ENCODE peak calls at places on chromosomes 6 and 20, in six cellular contexts. K, S, Q, M, B and E are unnamed samples.

GRCh38 chr20:60001027-60001567 is 42.9 kb downstream of the CDH26 start:
- DNase-seq in K (no peak), S (no peak), Q (no peak), M (no peak), B (no peak), E (no peak)

GRCh38 chr20:42483694-42484303 is 705.9 kb downstream of the PTPRT start:
- DNase-seq in K (no peak), S (peak), Q (no peak), M (no peak), B (no peak), E (no peak)

GRCh38 chr6:125197795-125198269 is 44.3 kb downstream of the TPD52L1 start:
- DNase-seq in K (no peak), S (peak), Q (peak), M (peak), B (peak), E (no peak)

GRCh38 chr6:25547797-25548196 is 104.2 kb upstream of the SCGN start:
- DNase-seq in K (no peak), S (no peak), Q (no peak), M (no peak), B (no peak), E (no peak)

GRCh38 chr6:156269751-156270369 is 507.3 kb upstream of the ARID1B start:
- DNase-seq in K (no peak), S (no peak), Q (no peak), M (no peak), B (no peak), E (no peak)

GRCh38 chr6:89520730-89521129 is 87.8 kb downstream of the ANKRD6 start:
- DNase-seq in K (no peak), S (no peak), Q (no peak), M (no peak), B (no peak), E (no peak)

GRCh38 chr20:19785886-19786285 is 27.8 kb downstream of the RIN2 start:
- DNase-seq in K (no peak), S (no peak), Q (no peak), M (no peak), B (no peak), E (no peak)

GRCh38 chr6:130681028-130681427 is 146.2 kb upstream of the SMLR1 start:
- DNase-seq in K (no peak), S (no peak), Q (no peak), M (no peak), B (no peak), E (peak)

GRCh38 chr20:10263385-10264165 is 44.9 kb downstream of the SNAP25 start:
- DNase-seq in K (no peak), S (no peak), Q (no peak), M (no peak), B (no peak), E (no peak)

GRCh38 chr6:67909354-67909753 is 725.7 kb upstream of the ADGRB3 start:
- DNase-seq in K (no peak), S (no peak), Q (no peak), M (no peak), B (no peak), E (no peak)

GRCh38 chr20:11368965-11369711 is 548.6 kb upstream of the BTBD3 start:
- DNase-seq in K (no peak), S (no peak), Q (no peak), M (no peak), B (no peak), E (no peak)

GRCh38 chr6:129440691-129441090 is 269.3 kb downstream of the ARHGAP18 start:
- DNase-seq in K (no peak), S (no peak), Q (no peak), M (no peak), B (no peak), E (peak)

GRCh38 chr20:62062661-62063600 is 2.8 kb downstream of the TAF4 start:
- DNase-seq in K (no peak), S (no peak), Q (no peak), M (no peak), B (no peak), E (no peak)

GRCh38 chr6:125835221-125835744 is 44.5 kb downstream of the NCOA7 start:
- DNase-seq in K (no peak), S (no peak), Q (no peak), M (no peak), B (no peak), E (peak)

GRCh38 chr6:27584326-27584725 is 111.4 kb upstream of the ZNF184 start:
- DNase-seq in K (no peak), S (no peak), Q (no peak), M (no peak), B (no peak), E (no peak)

GRCh38 chr6:168129292-168130167 is 50.5 kb upstream of the FRMD1 start:
- DNase-seq in K (no peak), S (no peak), Q (no peak), M (no peak), B (no peak), E (no peak)

GRCh38 chr6:142395768-142396231 is 94.0 kb downstream of the ADGRG6 start:
- DNase-seq in K (no peak), S (no peak), Q (no peak), M (no peak), B (no peak), E (no peak)

GRCh38 chr20:49889245-49889942 is 25.9 kb downstream of the SPATA2 start:
- DNase-seq in K (no peak), S (no peak), Q (no peak), M (no peak), B (no peak), E (no peak)

GRCh38 chr20:34111057-34111711 is 859 bp downstream of the EIF2S2 start:
- DNase-seq in K (no peak), S (peak), Q (no peak), M (no peak), B (peak), E (peak)

GRCh38 chr6:155188707-155189496 is 74.9 kb upstream of the CLDN20 start:
- DNase-seq in K (no peak), S (no peak), Q (no peak), M (no peak), B (no peak), E (peak)

GRCh38 chr20:62405108-62405980 is 1.7 kb downstream of the CABLES2 start:
- DNase-seq in K (no peak), S (peak), Q (peak), M (no peak), B (peak), E (no peak)

GRCh38 chr6:90460067-90460466 is 126.8 kb downstream of the MAP3K7 start:
- DNase-seq in K (no peak), S (no peak), Q (no peak), M (no peak), B (no peak), E (no peak)

GRCh38 chr6:18343741-18344140 is 43.4 kb upstream of the RNF144B start:
- DNase-seq in K (no peak), S (no peak), Q (no peak), M (no peak), B (no peak), E (no peak)

GRCh38 chr6:111256646-111257045 is 169.3 kb downstream of the SLC16A10 start:
- DNase-seq in K (no peak), S (no peak), Q (no peak), M (no peak), B (no peak), E (no peak)

GRCh38 chr20:20075032-20075431 is 22.7 kb downstream of the CFAP61 start:
- DNase-seq in K (no peak), S (no peak), Q (no peak), M (no peak), B (no peak), E (no peak)

GRCh38 chr6:140977425-140977824 is 1155.3 kb upstream of the GJE1 start:
- DNase-seq in K (no peak), S (no peak), Q (no peak), M (no peak), B (no peak), E (no peak)

GRCh38 chr6:121608270-121608669 is 172.8 kb downstream of the GJA1 start:
- DNase-seq in K (no peak), S (no peak), Q (no peak), M (no peak), B (no peak), E (no peak)

GRCh38 chr6:29230666-29231065 is 60.0 kb downstream of the OR2J2 start:
- DNase-seq in K (no peak), S (no peak), Q (no peak), M (no peak), B (no peak), E (no peak)

GRCh38 chr20:19012671-19013070 is 199.1 kb downstream of the SCP2D1 start:
- DNase-seq in K (no peak), S (no peak), Q (no peak), M (no peak), B (no peak), E (no peak)

GRCh38 chr6:12769556-12770255 is 53.1 kb downstream of the PHACTR1 start:
- DNase-seq in K (no peak), S (no peak), Q (no peak), M (no peak), B (no peak), E (no peak)

GRCh38 chr6:110852769-110853168 is 21.8 kb upstream of the AMD1 start:
- DNase-seq in K (no peak), S (no peak), Q (no peak), M (no peak), B (no peak), E (no peak)

GRCh38 chr20:1734269-1734858 is 76.8 kb upstream of the SIRPG start:
- DNase-seq in K (no peak), S (no peak), Q (no peak), M (no peak), B (no peak), E (no peak)
- TF ChIP-seq CTCF in K (peak), S (no peak), Q (peak), M (no peak), B (no peak), E (no peak)

GRCh38 chr6:112781236-112781635 is 434.1 kb downstream of the RFPL4B start:
- DNase-seq in K (no peak), S (peak), Q (no peak), M (no peak), B (peak), E (no peak)

GRCh38 chr6:112785408-112785807 is 438.3 kb downstream of the RFPL4B start:
- DNase-seq in K (no peak), S (no peak), Q (no peak), M (no peak), B (no peak), E (no peak)

DNA sequence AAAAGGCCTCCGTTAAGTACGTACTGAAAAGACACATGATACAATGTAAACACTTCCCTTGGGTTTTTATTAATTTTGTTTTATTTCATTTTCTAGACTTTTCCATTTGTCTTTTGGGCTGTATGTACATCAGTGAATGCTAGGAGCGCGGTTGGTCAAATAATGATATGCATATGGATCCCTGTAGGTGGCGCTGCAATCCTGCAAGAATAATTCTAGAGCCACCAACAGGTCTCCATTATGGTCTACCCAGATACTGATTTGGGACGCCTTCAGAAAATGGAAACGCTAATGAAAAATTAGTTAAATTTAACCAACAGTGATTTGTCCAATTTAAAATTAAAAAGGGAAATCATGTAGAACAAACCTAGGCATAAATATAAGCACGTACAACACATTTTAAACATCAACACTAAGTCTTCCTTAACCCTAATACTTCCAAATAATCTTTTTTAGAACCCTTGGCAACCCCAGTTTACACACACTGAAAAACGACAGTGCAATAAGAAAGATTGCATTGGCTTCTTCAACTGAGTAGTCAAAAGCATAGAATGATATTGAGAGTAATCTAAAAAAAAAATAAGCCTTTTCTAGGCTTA is 433.5 kb downstream of the RFPL4B start:
- DNase-seq in K (no peak), S (peak), Q (peak), M (no peak), B (peak), E (no peak)
- TF ChIP-seq CTCF in K (no peak), S (peak), Q (peak), M (peak), B (peak), E (peak)

GRCh38 chr20:17628101-17628841 is 53.8 kb downstream of the RRBP1 start:
- DNase-seq in K (no peak), S (no peak), Q (peak), M (peak), B (no peak), E (no peak)
- TF ChIP-seq CTCF in K (no peak), S (no peak), Q (no peak), M (no peak), B (no peak), E (no peak)

GRCh38 chr6:108123946-108124345 is 41.9 kb upstream of the NR2E1 start:
- DNase-seq in K (no peak), S (peak), Q (no peak), M (no peak), B (no peak), E (no peak)
- TF ChIP-seq CTCF in K (no peak), S (no peak), Q (no peak), M (no peak), B (no peak), E (no peak)

GRCh38 chr20:37390891-37391525 is 45.1 kb downstream of the SRC start:
- DNase-seq in K (no peak), S (no peak), Q (no peak), M (no peak), B (no peak), E (no peak)

GRCh38 chr20:37389241-37389747 is 43.4 kb downstream of the SRC start:
- DNase-seq in K (no peak), S (no peak), Q (no peak), M (no peak), B (no peak), E (no peak)

GRCh38 chr20:37390503-37390890 is 44.6 kb downstream of the SRC start:
- DNase-seq in K (no peak), S (no peak), Q (no peak), M (no peak), B (no peak), E (no peak)

GRCh38 chr20:37388831-37389230 is 42.9 kb downstream of the SRC start:
- DNase-seq in K (no peak), S (no peak), Q (no peak), M (no peak), B (no peak), E (no peak)

GRCh38 chr20:37389844-37390275 is 43.9 kb downstream of the SRC start:
- DNase-seq in K (no peak), S (no peak), Q (no peak), M (no peak), B (peak), E (no peak)
- TF ChIP-seq CTCF in K (no peak), S (no peak), Q (no peak), M (no peak), B (no peak), E (no peak)